ENCODE peak calls at places on chromosomes 7 and 10, in nine cellular contexts. M, I, Z, Y, G, H, F, U and P are unnamed samples.

GRCh38 chr10:128178319-128178937 is 52.2 kb upstream of the MKI67 start:
- DNase-seq in I (peak), M (peak), G (peak), U (peak), H (peak), F (peak), Y (peak), Z (peak), P (peak)

GRCh38 chr7:103532955-103533354 is 86.9 kb upstream of the SLC26A5 start:
- DNase-seq in I (no peak), M (no peak), G (no peak), U (no peak), H (no peak), Z (no peak), Y (no peak), F (no peak), P (no peak)

GRCh38 chr7:37943905-37944736 is 23.7 kb downstream of the EPDR1 start:
- DNase-seq in Z (peak), M (no peak), H (no peak), I (no peak), U (no peak), F (no peak), G (no peak), Y (no peak), P (no peak)

GRCh38 chr7:80147543-80148376 is 13.1 kb downstream of the GNAI1 start:
- DNase-seq in M (no peak), U (no peak), I (no peak), H (no peak), Z (no peak), F (no peak), Y (no peak), G (no peak), P (no peak)

GRCh38 chr7:46544396-46545008 is 623.4 kb upstream of the IGFBP3 start:
- DNase-seq in I (peak), U (no peak), Z (peak), H (no peak), Y (no peak), M (no peak), F (no peak), G (no peak), P (peak)

GRCh38 chr7:158812684-158813083 is 16.6 kb downstream of the ESYT2 start:
- DNase-seq in M (no peak), U (no peak), I (no peak), Z (no peak), F (no peak), Y (no peak), G (no peak), H (no peak), P (no peak)

GRCh38 chr7:74029094-74029785 is 1.3 kb downstream of the ELN start:
- DNase-seq in Z (no peak), M (no peak), H (no peak), Y (no peak), I (no peak), G (no peak), U (no peak), F (no peak), P (peak)

GRCh38 chr7:100884741-100885439 is 4.6 kb downstream of the UFSP1 start:
- DNase-seq in F (no peak), H (peak), M (no peak), Y (no peak), Z (no peak), U (no peak), I (no peak), G (peak), P (no peak)

GRCh38 chr10:115921795-115922194 is 351.2 kb downstream of the GFRA1 start:
- DNase-seq in Z (no peak), U (no peak), H (no peak), M (no peak), Y (no peak), F (no peak), I (no peak), G (no peak), P (no peak)

GRCh38 chr10:105017116-105017515 is 376.0 kb downstream of the SORCS3 start:
- DNase-seq in G (no peak), M (no peak), U (no peak), Z (no peak), F (no peak), I (no peak), Y (no peak), H (no peak), P (no peak)

GRCh38 chr10:132507956-132508490 is 29.6 kb upstream of the INPP5A start:
- DNase-seq in H (peak), I (no peak), G (no peak), Y (no peak), F (no peak), U (no peak), Z (no peak), M (no peak), P (no peak)

GRCh38 chr10:88979153-88979562 is 11.4 kb upstream of the FAS start:
- DNase-seq in I (no peak), Y (no peak), M (no peak), F (peak), Z (no peak), G (no peak), H (no peak), U (no peak), P (no peak)

DNA sequence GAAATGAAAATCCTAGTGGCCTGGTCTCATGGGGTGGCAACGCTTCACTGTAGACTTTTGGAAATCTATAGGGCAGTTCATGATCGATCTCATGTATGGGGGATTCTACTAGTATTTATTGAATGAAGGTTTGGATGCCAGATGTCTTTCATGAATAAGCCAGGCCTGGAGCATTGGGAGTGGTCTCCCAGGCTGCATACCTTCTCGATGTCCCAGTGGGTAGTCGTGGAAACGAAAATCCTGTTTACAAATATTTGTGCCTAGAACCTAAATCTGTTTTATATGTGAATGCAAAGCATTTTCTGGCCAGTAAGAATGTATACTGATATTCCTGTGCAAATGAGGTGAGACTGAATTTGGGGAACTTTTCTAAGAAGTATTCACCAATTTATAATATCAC is 105.0 kb upstream of the C1QL3 start:
- DNase-seq in M (peak), I (no peak), Z (no peak), G (no peak), U (no peak), F (no peak), Y (no peak), H (no peak), P (no peak)
- TF ChIP-seq MAX in M (no peak), I (no peak), Z (no peak), G (no peak), U (no peak), F (no peak), Y (no peak), H (no peak), P (no peak)

GRCh38 chr10:29389935-29390334 is 101.1 kb downstream of the LYZL1 start:
- DNase-seq in G (no peak), Z (peak), H (no peak), Y (no peak), F (no peak), U (no peak), I (no peak), M (no peak), P (no peak)

GRCh38 chr10:29389493-29389892 is 100.6 kb downstream of the LYZL1 start:
- DNase-seq in H (no peak), M (no peak), I (no peak), Z (no peak), F (no peak), G (no peak), Y (no peak), U (no peak), P (no peak)

GRCh38 chr10:29395409-29395808 is 106.5 kb downstream of the LYZL1 start:
- DNase-seq in F (no peak), H (no peak), M (no peak), I (no peak), G (no peak), Y (no peak), U (no peak), Z (no peak), P (no peak)

GRCh38 chr10:29394321-29394932 is 105.6 kb downstream of the LYZL1 start:
- DNase-seq in I (no peak), U (no peak), Z (no peak), F (no peak), Y (no peak), H (no peak), M (no peak), G (no peak), P (no peak)

GRCh38 chr10:29392376-29393021 is 103.6 kb downstream of the LYZL1 start:
- DNase-seq in Z (peak), F (peak), G (peak), Y (peak), H (peak), I (no peak), M (peak), U (no peak), P (peak)
- TF ChIP-seq MAX in Z (no peak), F (no peak), G (no peak), Y (no peak), H (no peak), I (peak), M (no peak), U (no peak), P (no peak)

GRCh38 chr10:11411926-11412545 is 199.4 kb downstream of the USP6NL start:
- DNase-seq in U (no peak), G (peak), I (no peak), H (no peak), Y (no peak), F (peak), Z (no peak), M (no peak), P (no peak)

GRCh38 chr10:11404931-11405330 is 206.5 kb downstream of the USP6NL start:
- DNase-seq in U (no peak), I (no peak), H (no peak), F (no peak), Z (no peak), Y (no peak), G (peak), M (no peak), P (no peak)

GRCh38 chr10:11406746-11407145 is 204.7 kb downstream of the USP6NL start:
- DNase-seq in Z (no peak), Y (no peak), F (no peak), I (no peak), M (no peak), U (no peak), G (no peak), H (no peak), P (no peak)

GRCh38 chr10:11407939-11408338 is 203.5 kb downstream of the USP6NL start:
- DNase-seq in Z (no peak), H (no peak), U (no peak), M (no peak), I (no peak), Y (no peak), F (no peak), G (no peak), P (no peak)

DNA sequence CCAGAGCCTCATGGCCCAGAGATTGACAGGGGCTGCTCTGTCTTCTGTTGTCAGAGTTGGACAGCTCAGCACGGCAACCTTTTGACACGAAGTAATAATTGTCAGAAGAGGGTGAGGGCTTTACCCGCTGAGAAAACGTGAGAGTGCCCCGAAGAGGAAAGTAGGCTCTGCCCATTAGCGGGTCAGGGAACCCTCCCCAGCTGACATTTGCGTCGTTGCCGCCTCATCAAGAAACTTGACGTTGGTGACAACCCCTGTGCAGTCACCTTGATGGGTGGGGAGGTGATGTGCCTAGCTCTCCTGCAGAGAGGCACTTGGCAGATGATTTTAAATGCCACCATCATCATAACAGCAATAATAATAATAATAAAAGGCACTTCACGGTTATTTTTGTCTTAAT is 202.1 kb downstream of the USP6NL start:
- DNase-seq in I (no peak), U (no peak), Z (no peak), G (no peak), F (no peak), M (no peak), H (no peak), Y (no peak), P (no peak)
- TF ChIP-seq MAX in I (no peak), U (no peak), Z (no peak), G (no peak), F (no peak), M (no peak), H (no peak), Y (no peak), P (no peak)

GRCh38 chr10:124678566-124679240 is 65.5 kb downstream of the FAM53B start:
- DNase-seq in I (no peak), G (no peak), Y (no peak), F (no peak), U (no peak), M (no peak), Z (no peak), H (no peak), P (no peak)
- TF ChIP-seq MAX in I (no peak), G (no peak), Y (no peak), F (no peak), U (no peak), M (no peak), Z (no peak), H (no peak), P (no peak)

GRCh38 chr7:1917221-1918062 is 247.4 kb downstream of the ELFN1 start:
- DNase-seq in Y (no peak), I (no peak), F (no peak), H (no peak), M (no peak), Z (no peak), G (no peak), U (no peak), P (no peak)
- TF ChIP-seq MAX in Y (no peak), I (no peak), F (no peak), H (no peak), M (no peak), Z (no peak), G (no peak), U (no peak), P (no peak)